ENCODE peak calls at places on chromosomes 12 and 14, in ten cellular contexts. V, S, Q, Z, X, H, O, U, A and R are unnamed samples.

GRCh38 chr12:120062976-120063579 is 53.5 kb downstream of the RAB35 start:
- DNase-seq in V (no peak), S (no peak), Q (no peak), Z (no peak), X (no peak), H (no peak), O (no peak), U (peak), A (no peak), R (no peak)

GRCh38 chr14:69288001-69288771 is 28.2 kb downstream of the GALNT16 start:
- DNase-seq in V (no peak), S (no peak), Q (peak), Z (no peak), X (peak), H (no peak), O (peak), U (peak), A (no peak), R (peak)

GRCh38 chr12:49020441-49020840 is 1.9 kb upstream of the PRKAG1 start:
- DNase-seq in V (no peak), S (no peak), Q (no peak), Z (no peak), X (no peak), H (no peak), O (no peak), U (no peak), A (no peak), R (no peak)

GRCh38 chr12:122610911-122611310 is 83.9 kb downstream of the KNTC1 start:
- DNase-seq in V (no peak), S (no peak), Q (no peak), Z (no peak), X (no peak), H (no peak), O (no peak), U (no peak), A (no peak), R (no peak)

GRCh38 chr12:127127887-127128286 is 1139.1 kb upstream of the TMEM132C start:
- DNase-seq in V (no peak), S (no peak), Q (no peak), Z (no peak), X (no peak), H (no peak), O (no peak), U (no peak), A (no peak), R (no peak)

GRCh38 chr12:52005218-52005902 is 1.4 kb upstream of the TAMALIN start:
- DNase-seq in V (no peak), S (no peak), Q (no peak), Z (no peak), X (no peak), H (no peak), O (no peak), U (no peak), A (no peak), R (no peak)

GRCh38 chr14:50985124-50985815 is 41.0 kb upstream of the PYGL start:
- DNase-seq in V (no peak), S (no peak), Q (no peak), Z (no peak), X (no peak), H (no peak), O (no peak), U (peak), A (no peak), R (no peak)

GRCh38 chr12:114684098-114684869 is at the start of gene TBX3:
- DNase-seq in V (peak), S (peak), Q (peak), Z (peak), X (peak), H (no peak), O (peak), U (peak), A (no peak), R (peak)

GRCh38 chr12:88298761-88299242 is 156.7 kb downstream of the TMTC3 start:
- DNase-seq in V (no peak), S (peak), Q (no peak), Z (no peak), X (peak), H (no peak), O (no peak), U (no peak), A (no peak), R (peak)

GRCh38 chr14:88492272-88493089 is 62.3 kb downstream of the PTPN21 start:
- DNase-seq in V (peak), S (peak), Q (peak), Z (peak), X (peak), H (peak), O (peak), U (peak), A (peak), R (peak)

GRCh38 chr12:91958816-91959215 is 186.8 kb downstream of the BTG1 start:
- DNase-seq in V (no peak), S (no peak), Q (no peak), Z (no peak), X (peak), H (no peak), O (no peak), U (no peak), A (no peak), R (peak)

GRCh38 chr12:117294206-117294605 is 67.2 kb downstream of the NOS1 start:
- DNase-seq in V (no peak), S (no peak), Q (no peak), Z (no peak), X (no peak), H (no peak), O (no peak), U (no peak), A (no peak), R (no peak)

GRCh38 chr14:105021656-105022275 is 883 bp upstream of the CDCA4 start:
- DNase-seq in V (no peak), S (no peak), Q (peak), Z (peak), X (peak), H (no peak), O (no peak), U (no peak), A (no peak), R (no peak)

GRCh38 chr12:117499759-117500485 is 138.5 kb upstream of the NOS1 start:
- DNase-seq in V (no peak), S (no peak), Q (no peak), Z (no peak), X (no peak), H (no peak), O (no peak), U (no peak), A (no peak), R (no peak)

GRCh38 chr14:53391631-53392030 is 238.5 kb upstream of the DDHD1 start:
- DNase-seq in V (no peak), S (no peak), Q (no peak), Z (no peak), X (peak), H (no peak), O (no peak), U (no peak), A (no peak), R (peak)

GRCh38 chr12:50590869-50591268 is 86.1 kb downstream of the DIP2B start:
- DNase-seq in V (no peak), S (no peak), Q (no peak), Z (no peak), X (no peak), H (no peak), O (no peak), U (no peak), A (no peak), R (no peak)